ENCODE peak calls at places on chromosome 7, in five cellular contexts. One of them, this sample, is unnamed.

GRCh38 chr7:110358028-110358427 is 732.9 kb upstream of the LRRN3 start:
- DNase-seq in breast epithelium: no peak
- DNase-seq in GM12865: no peak
- DNase-seq in heart right ventricle: no peak
- DNase-seq in fibroblast of lung: peak
- DNase-seq in this sample: no peak

GRCh38 chr7:28081016-28081415 is 99.6 kb downstream of the JAZF1 start:
- DNase-seq in fibroblast of lung: no peak
- DNase-seq in breast epithelium: no peak
- DNase-seq in heart right ventricle: no peak
- DNase-seq in GM12865: no peak
- DNase-seq in this sample: no peak

GRCh38 chr7:44754802-44755697 is 6.4 kb downstream of the ZMIZ2 start:
- DNase-seq in fibroblast of lung: no peak
- DNase-seq in heart right ventricle: no peak
- DNase-seq in breast epithelium: no peak
- DNase-seq in GM12865: no peak
- DNase-seq in this sample: no peak

GRCh38 chr7:151863386-151864079 is 13.4 kb downstream of the PRKAG2 start:
- DNase-seq in fibroblast of lung: no peak
- DNase-seq in GM12865: peak
- DNase-seq in breast epithelium: no peak
- DNase-seq in heart right ventricle: no peak
- DNase-seq in this sample: peak

GRCh38 chr7:23298141-23298851 is 843 bp upstream of the MALSU1 start:
- DNase-seq in breast epithelium: no peak
- DNase-seq in heart right ventricle: peak
- DNase-seq in fibroblast of lung: peak
- DNase-seq in GM12865: no peak
- DNase-seq in this sample: no peak

GRCh38 chr7:97090761-97091353 is 26.6 kb upstream of the SDHAF3 start:
- DNase-seq in fibroblast of lung: no peak
- DNase-seq in breast epithelium: no peak
- DNase-seq in heart right ventricle: no peak
- DNase-seq in GM12865: no peak
- DNase-seq in this sample: no peak

GRCh38 chr7:10875081-10875480 is 98.6 kb upstream of the PHF14 start:
- DNase-seq in heart right ventricle: peak
- DNase-seq in GM12865: no peak
- DNase-seq in fibroblast of lung: no peak
- DNase-seq in breast epithelium: no peak
- DNase-seq in this sample: no peak

GRCh38 chr7:128755816-128756476 is 16.8 kb downstream of the CALU start:
- DNase-seq in breast epithelium: no peak
- DNase-seq in GM12865: no peak
- DNase-seq in fibroblast of lung: peak
- DNase-seq in heart right ventricle: no peak
- DNase-seq in this sample: no peak

GRCh38 chr7:16934947-16935742 is 53.4 kb upstream of the AGR3 start:
- DNase-seq in GM12865: no peak
- DNase-seq in breast epithelium: no peak
- DNase-seq in heart right ventricle: no peak
- DNase-seq in fibroblast of lung: peak
- DNase-seq in this sample: no peak

GRCh38 chr7:46710927-46711326 is 789.9 kb upstream of the IGFBP3 start:
- DNase-seq in breast epithelium: no peak
- DNase-seq in GM12865: no peak
- DNase-seq in heart right ventricle: no peak
- DNase-seq in fibroblast of lung: peak
- DNase-seq in this sample: no peak

GRCh38 chr7:137978464-137979237 is 23.2 kb downstream of the CREB3L2 start:
- DNase-seq in GM12865: no peak
- DNase-seq in breast epithelium: no peak
- DNase-seq in fibroblast of lung: peak
- DNase-seq in heart right ventricle: peak
- DNase-seq in this sample: no peak

GRCh38 chr7:46244752-46245151 is 323.7 kb upstream of the IGFBP3 start:
- DNase-seq in heart right ventricle: no peak
- DNase-seq in fibroblast of lung: peak
- DNase-seq in breast epithelium: no peak
- DNase-seq in GM12865: no peak
- DNase-seq in this sample: no peak

GRCh38 chr7:90006988-90007387 is 147.3 kb upstream of the STEAP1 start:
- DNase-seq in heart right ventricle: no peak
- DNase-seq in breast epithelium: no peak
- DNase-seq in fibroblast of lung: no peak
- DNase-seq in GM12865: no peak
- DNase-seq in this sample: no peak

GRCh38 chr7:33748793-33749192 is 156.5 kb upstream of the BMPER start:
- DNase-seq in heart right ventricle: no peak
- DNase-seq in fibroblast of lung: no peak
- DNase-seq in breast epithelium: no peak
- DNase-seq in GM12865: no peak
- DNase-seq in this sample: no peak

GRCh38 chr7:108497082-108497725 is 28.7 kb downstream of the PNPLA8 start:
- DNase-seq in GM12865: peak
- DNase-seq in breast epithelium: no peak
- DNase-seq in heart right ventricle: peak
- DNase-seq in fibroblast of lung: peak
- DNase-seq in this sample: peak

GRCh38 chr7:75740846-75741497 is 2.2 kb upstream of the HIP1 start:
- DNase-seq in GM12865: peak
- DNase-seq in fibroblast of lung: no peak
- DNase-seq in heart right ventricle: peak
- DNase-seq in breast epithelium: no peak
- DNase-seq in this sample: peak

GRCh38 chr7:158407581-158408331 is 179.9 kb downstream of the PTPRN2 start:
- DNase-seq in GM12865: no peak
- DNase-seq in fibroblast of lung: peak
- DNase-seq in breast epithelium: no peak
- DNase-seq in heart right ventricle: no peak
- DNase-seq in this sample: peak

GRCh38 chr7:131293018-131293417 is 34.7 kb upstream of the MKLN1 start:
- DNase-seq in fibroblast of lung: peak
- DNase-seq in heart right ventricle: peak
- DNase-seq in GM12865: no peak
- DNase-seq in breast epithelium: no peak
- DNase-seq in this sample: no peak

GRCh38 chr7:12569673-12570072 is 847 bp upstream of the SCIN start:
- DNase-seq in breast epithelium: no peak
- DNase-seq in GM12865: peak
- DNase-seq in fibroblast of lung: no peak
- DNase-seq in heart right ventricle: no peak
- DNase-seq in this sample: no peak

GRCh38 chr7:142557971-142558582 is 191.2 kb upstream of the PRSS1 start:
- DNase-seq in GM12865: peak
- DNase-seq in fibroblast of lung: peak
- DNase-seq in heart right ventricle: no peak
- DNase-seq in breast epithelium: no peak
- DNase-seq in this sample: peak

GRCh38 chr7:127396184-127396583 is 3.7 kb upstream of the ZNF800 start:
- DNase-seq in fibroblast of lung: peak
- DNase-seq in heart right ventricle: no peak
- DNase-seq in GM12865: peak
- DNase-seq in breast epithelium: no peak
- DNase-seq in this sample: peak

GRCh38 chr7:13541326-13541725 is 448.1 kb downstream of the ETV1 start:
- DNase-seq in fibroblast of lung: peak
- DNase-seq in GM12865: no peak
- DNase-seq in heart right ventricle: no peak
- DNase-seq in breast epithelium: no peak
- DNase-seq in this sample: no peak

GRCh38 chr7:82339958-82340357 is 103.6 kb downstream of the CACNA2D1 start:
- DNase-seq in heart right ventricle: no peak
- DNase-seq in breast epithelium: no peak
- DNase-seq in GM12865: no peak
- DNase-seq in fibroblast of lung: no peak
- DNase-seq in this sample: no peak

GRCh38 chr7:730501-731439 is 3.7 kb upstream of the PRKAR1B start:
- DNase-seq in heart right ventricle: no peak
- DNase-seq in GM12865: no peak
- DNase-seq in fibroblast of lung: no peak
- DNase-seq in breast epithelium: peak
- DNase-seq in this sample: no peak

GRCh38 chr7:86989407-86989806 is 70.0 kb downstream of the ELAPOR2 start:
- DNase-seq in fibroblast of lung: no peak
- DNase-seq in breast epithelium: no peak
- DNase-seq in GM12865: peak
- DNase-seq in heart right ventricle: no peak
- DNase-seq in this sample: no peak

GRCh38 chr7:112529486-112529885 is 48.7 kb downstream of the LSMEM1 start:
- DNase-seq in heart right ventricle: no peak
- DNase-seq in GM12865: no peak
- DNase-seq in breast epithelium: no peak
- DNase-seq in fibroblast of lung: no peak
- DNase-seq in this sample: no peak

GRCh38 chr7:2405601-2406345 is 2.4 kb downstream of the CHST12 start:
- DNase-seq in breast epithelium: no peak
- DNase-seq in GM12865: peak
- DNase-seq in heart right ventricle: no peak
- DNase-seq in fibroblast of lung: no peak
- DNase-seq in this sample: peak

GRCh38 chr7:84912537-84912936 is 274.3 kb downstream of the SEMA3D start:
- DNase-seq in fibroblast of lung: no peak
- DNase-seq in GM12865: no peak
- DNase-seq in breast epithelium: no peak
- DNase-seq in heart right ventricle: no peak
- DNase-seq in this sample: no peak

GRCh38 chr7:73827568-73828106 is 3.2 kb upstream of the CLDN4 start:
- DNase-seq in fibroblast of lung: no peak
- DNase-seq in GM12865: no peak
- DNase-seq in heart right ventricle: no peak
- DNase-seq in breast epithelium: peak
- DNase-seq in this sample: no peak

DNA sequence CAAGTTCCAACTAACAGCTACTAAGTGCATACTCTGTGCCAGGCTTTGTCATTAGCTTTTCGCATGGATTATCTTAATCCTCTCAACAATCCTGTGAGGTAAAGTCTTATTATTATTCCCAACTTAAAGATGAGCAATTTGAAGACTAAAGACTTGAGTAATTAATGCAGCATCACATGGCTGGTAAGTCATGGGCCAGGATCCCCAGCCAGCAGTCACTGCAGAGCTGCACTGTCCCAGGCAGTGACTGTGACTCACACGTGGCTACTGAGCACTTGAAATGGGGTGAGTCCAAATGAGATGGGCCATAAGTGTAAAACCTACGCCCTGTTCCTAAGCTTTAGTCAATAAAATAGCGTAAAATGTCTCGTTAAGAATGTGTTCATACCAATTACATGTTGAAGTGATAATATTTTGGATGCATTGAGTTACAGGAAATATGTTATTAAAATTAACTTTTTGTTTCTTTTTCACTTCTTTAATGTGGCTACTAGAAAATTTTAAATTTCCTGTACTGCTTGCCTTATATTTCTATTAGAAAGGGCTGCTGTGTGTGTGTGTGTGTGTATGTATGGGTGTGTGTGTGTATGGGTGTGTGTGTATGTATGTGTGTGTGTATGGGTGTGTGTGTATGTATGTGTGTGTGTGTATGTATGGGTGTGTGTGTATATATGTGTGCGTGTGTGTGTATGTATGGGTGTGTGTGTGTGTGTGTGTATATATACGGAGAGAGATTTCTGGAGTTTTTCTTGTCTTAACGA is 756.3 kb downstream of the AUTS2 start:
- DNase-seq in heart right ventricle: no peak
- DNase-seq in breast epithelium: no peak
- DNase-seq in GM12865: no peak
- DNase-seq in fibroblast of lung: no peak
- DNase-seq in this sample: no peak
- H3K4me3 ChIP-seq in heart right ventricle: no peak
- H3K4me3 ChIP-seq in breast epithelium: no peak
- H3K4me3 ChIP-seq in GM12865: no peak
- H3K4me3 ChIP-seq in fibroblast of lung: no peak
- H3K4me3 ChIP-seq in this sample: no peak

DNA sequence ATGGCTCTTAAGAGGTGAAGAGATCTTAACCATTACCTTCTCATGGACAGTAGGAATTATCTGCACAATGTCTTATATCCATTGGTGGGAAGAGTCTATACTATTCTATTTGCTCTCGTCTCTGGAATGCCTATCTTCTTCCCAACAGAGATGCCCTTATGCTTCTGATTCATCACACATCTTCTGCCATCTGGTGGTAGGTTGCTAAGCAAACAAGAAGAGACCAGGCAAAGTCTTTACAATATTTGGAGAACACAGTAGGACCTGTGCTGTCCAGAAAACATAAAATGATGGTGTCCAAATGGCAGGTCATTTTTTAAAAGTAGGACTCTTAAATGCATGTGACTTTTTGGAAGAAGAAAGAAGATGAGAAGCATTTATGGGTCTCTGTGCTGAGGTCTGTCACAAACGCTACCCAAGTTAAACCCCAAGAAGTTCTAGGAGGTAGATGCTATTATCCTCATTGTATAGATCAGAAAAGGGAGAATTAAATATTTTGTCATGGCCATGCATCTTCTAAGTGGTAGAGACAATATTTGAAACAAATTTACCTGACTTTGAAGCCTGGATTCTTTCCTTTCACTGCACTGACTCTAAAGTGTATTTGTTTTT is 67.8 kb upstream of the NXPH1 start:
- DNase-seq in heart right ventricle: no peak
- DNase-seq in GM12865: peak
- DNase-seq in fibroblast of lung: no peak
- DNase-seq in breast epithelium: no peak
- DNase-seq in this sample: peak
- TF ChIP-seq CTCF in heart right ventricle: no peak
- TF ChIP-seq CTCF in GM12865: peak
- TF ChIP-seq CTCF in fibroblast of lung: no peak
- TF ChIP-seq CTCF in breast epithelium: no peak
- TF ChIP-seq CTCF in this sample: peak

GRCh38 chr7:150737265-150738055 is at the start of gene GIMAP5:
- DNase-seq in heart right ventricle: no peak
- DNase-seq in breast epithelium: no peak
- DNase-seq in fibroblast of lung: no peak
- DNase-seq in GM12865: peak
- DNase-seq in this sample: no peak
- H3K4me3 ChIP-seq in heart right ventricle: peak
- H3K4me3 ChIP-seq in breast epithelium: peak
- H3K4me3 ChIP-seq in fibroblast of lung: no peak
- H3K4me3 ChIP-seq in GM12865: peak
- H3K4me3 ChIP-seq in this sample: no peak

GRCh38 chr7:5234852-5235831 is 45.1 kb downstream of the WIPI2 start:
- DNase-seq in breast epithelium: no peak
- DNase-seq in fibroblast of lung: peak
- DNase-seq in GM12865: peak
- DNase-seq in heart right ventricle: no peak
- DNase-seq in this sample: peak

GRCh38 chr7:5243295-5243694 is 39.4 kb upstream of the SLC29A4 start:
- DNase-seq in heart right ventricle: no peak
- DNase-seq in breast epithelium: no peak
- DNase-seq in GM12865: no peak
- DNase-seq in fibroblast of lung: no peak
- DNase-seq in this sample: no peak

GRCh38 chr7:5237286-5237685 is 45.5 kb upstream of the SLC29A4 start:
- DNase-seq in fibroblast of lung: peak
- DNase-seq in heart right ventricle: peak
- DNase-seq in GM12865: peak
- DNase-seq in breast epithelium: no peak
- DNase-seq in this sample: no peak

GRCh38 chr7:5232874-5233273 is 42.8 kb downstream of the WIPI2 start:
- DNase-seq in heart right ventricle: no peak
- DNase-seq in GM12865: no peak
- DNase-seq in breast epithelium: no peak
- DNase-seq in fibroblast of lung: no peak
- DNase-seq in this sample: no peak

GRCh38 chr7:5238500-5238899 is 44.2 kb upstream of the SLC29A4 start:
- DNase-seq in fibroblast of lung: no peak
- DNase-seq in heart right ventricle: no peak
- DNase-seq in GM12865: no peak
- DNase-seq in breast epithelium: no peak
- DNase-seq in this sample: no peak
- TF ChIP-seq CTCF in fibroblast of lung: no peak
- TF ChIP-seq CTCF in heart right ventricle: no peak
- TF ChIP-seq CTCF in GM12865: no peak
- TF ChIP-seq CTCF in breast epithelium: no peak
- TF ChIP-seq CTCF in this sample: no peak

This sample was measured in OCI-LY7.